ENCODE peak calls at places on chromosome 18, in nine cellular contexts. D, Y, R, Z, E, F, M, P and G are unnamed samples.

GRCh38 chr18:42937434-42937833 is 178.1 kb downstream of the RIT2 start:
- DNase-seq in Y (no peak), Z (peak; percentile 64), F (no peak), M (no peak), P (no peak), R (no peak), D (no peak), E (no peak), G (no peak)

GRCh38 chr18:50832754-50833153 is 12.9 kb upstream of the MRO start:
- DNase-seq in M (no peak), Y (no peak), Z (no peak), P (no peak), R (no peak), F (no peak), E (no peak), D (no peak), G (no peak)

GRCh38 chr18:11324510-11324909 is 175.1 kb upstream of the PIEZO2 start:
- DNase-seq in R (no peak), Z (peak; percentile 56), E (no peak), P (no peak), F (no peak), D (no peak), Y (no peak), M (no peak), G (no peak)

GRCh38 chr18:10420561-10421352 is 33.7 kb upstream of the APCDD1 start:
- DNase-seq in F (no peak), R (peak; percentile 18), E (no peak), Y (no peak), M (peak; percentile 58), Z (peak; percentile 71), D (peak; percentile 56), P (no peak), G (no peak)

GRCh38 chr18:11807233-11807632 is 44.0 kb upstream of the CHMP1B start:
- DNase-seq in M (no peak), Z (no peak), E (no peak), R (no peak), F (no peak), Y (no peak), P (no peak), D (no peak), G (no peak)

GRCh38 chr18:12883003-12883683 is 894 bp downstream of the PTPN2 start:
- DNase-seq in Y (no peak), P (no peak), E (no peak), Z (no peak), F (peak; percentile 44), R (no peak), D (peak; percentile 68), M (no peak), G (no peak)

GRCh38 chr18:5943514-5943913 is 48.2 kb upstream of the TMEM200C start:
- DNase-seq in P (no peak), D (no peak), R (no peak), M (no peak), Z (peak; percentile 27), Y (no peak), E (no peak), F (no peak), G (no peak)

GRCh38 chr18:11114653-11115052 is 34.7 kb downstream of the PIEZO2 start:
- DNase-seq in M (peak; percentile 24), R (peak; percentile 29), Y (no peak), P (no peak), Z (peak; percentile 47), D (no peak), E (no peak), F (no peak), G (no peak)

GRCh38 chr18:30094556-30094955 is 948.0 kb downstream of the DSC3 start:
- DNase-seq in Y (no peak), F (no peak), E (no peak), D (no peak), R (no peak), M (peak; percentile 7), Z (peak; percentile 58), P (no peak), G (no peak)

GRCh38 chr18:49112664-49113063 is 161.9 kb upstream of the SMAD7 start:
- DNase-seq in Z (no peak), P (no peak), M (no peak), F (no peak), E (no peak), Y (no peak), R (no peak), D (no peak), G (no peak)

GRCh38 chr18:7733642-7734041 is 166.5 kb downstream of the PTPRM start:
- DNase-seq in E (no peak), M (no peak), P (no peak), Z (no peak), D (no peak), F (no peak), Y (no peak), R (no peak), G (no peak)

GRCh38 chr18:12411456-12411855 is 3.7 kb downstream of the PRELID3A start:
- DNase-seq in Z (no peak), Y (no peak), M (no peak), E (no peak), D (no peak), R (no peak), F (no peak), P (no peak), G (no peak)

GRCh38 chr18:76412010-76412817 is 82.8 kb downstream of the ZNF516 start:
- DNase-seq in F (no peak), D (peak; percentile 46), Y (no peak), E (no peak), M (peak; percentile 47), R (no peak), P (no peak), Z (peak; percentile 30), G (no peak)

GRCh38 chr18:56118422-56118821 is 520.0 kb downstream of the TXNL1 start:
- DNase-seq in M (no peak), F (no peak), D (no peak), Z (no peak), P (no peak), Y (no peak), E (no peak), R (no peak), G (no peak)

GRCh38 chr18:27865431-27865830 is 311.5 kb downstream of the CDH2 start:
- DNase-seq in E (no peak), D (no peak), Y (no peak), P (no peak), M (peak; percentile 11), F (no peak), Z (no peak), R (no peak), G (no peak)

GRCh38 chr18:59141294-59142068 is 1.8 kb downstream of the SEC11C start:
- DNase-seq in Z (no peak), P (peak; percentile 53), R (no peak), M (no peak), F (no peak), E (no peak), D (no peak), Y (no peak), G (no peak)

GRCh38 chr18:65768379-65768778 is 17.6 kb downstream of the CDH7 start:
- DNase-seq in M (no peak), E (no peak), D (no peak), Y (no peak), Z (no peak), F (no peak), P (no peak), R (no peak), G (no peak)

GRCh38 chr18:74506405-74507119 is 10.4 kb downstream of the CNDP2 start:
- DNase-seq in Z (peak; percentile 59), P (no peak), M (no peak), E (no peak), F (no peak), R (no peak), Y (no peak), D (no peak), G (no peak)